ENCODE peak calls at places on chromosomes 3 and 15, in five cellular contexts. One of them, this sample, is unnamed.
A peak's percentile ranks its signal among the peaks of the same experiment; 100 is the strongest.

GRCh38 chr15:69064649-69065048 is 50.2 kb downstream of the NOX5 start:
- DNase-seq in HCT116: no peak
- DNase-seq in HepG2: no peak
- DNase-seq in K562: no peak
- DNase-seq in SK-N-SH: no peak
- DNase-seq in this sample: no peak

GRCh38 chr15:49589030-49589429 is 31.6 kb downstream of the FAM227B start:
- DNase-seq in HCT116: no peak
- DNase-seq in HepG2: no peak
- DNase-seq in K562: no peak
- DNase-seq in SK-N-SH: no peak
- DNase-seq in this sample: no peak

GRCh38 chr3:48407542-48408099 is 22.3 kb downstream of the PLXNB1 start:
- DNase-seq in K562: no peak
- DNase-seq in HCT116: no peak
- DNase-seq in HepG2: no peak
- DNase-seq in SK-N-SH: no peak
- DNase-seq in this sample: no peak

GRCh38 chr15:52255935-52256334 is 39.7 kb downstream of the MYO5C start:
- DNase-seq in HepG2: no peak
- DNase-seq in SK-N-SH: no peak
- DNase-seq in HCT116: no peak
- DNase-seq in K562: no peak
- DNase-seq in this sample: no peak

GRCh38 chr3:99250272-99250671 is 348.8 kb upstream of the DCBLD2 start:
- DNase-seq in HepG2: no peak
- DNase-seq in K562: no peak
- DNase-seq in SK-N-SH: no peak
- DNase-seq in HCT116: no peak
- DNase-seq in this sample: no peak

GRCh38 chr15:42549052-42549491 is 434 bp downstream of the HAUS2 start:
- DNase-seq in SK-N-SH: peak; percentile 73
- DNase-seq in K562: peak; percentile 57
- DNase-seq in HepG2: peak; percentile 12
- DNase-seq in HCT116: no peak
- DNase-seq in this sample: no peak

GRCh38 chr3:178393833-178394232 is 142.4 kb upstream of the KCNMB2 start:
- DNase-seq in SK-N-SH: no peak
- DNase-seq in HCT116: no peak
- DNase-seq in K562: no peak
- DNase-seq in HepG2: no peak
- DNase-seq in this sample: no peak

GRCh38 chr3:131806736-131807135 is 228.1 kb downstream of the CPNE4 start:
- DNase-seq in K562: no peak
- DNase-seq in HepG2: no peak
- DNase-seq in HCT116: no peak
- DNase-seq in SK-N-SH: no peak
- DNase-seq in this sample: no peak

GRCh38 chr15:66459818-66460615 is 37.5 kb downstream of the SNAPC5 start:
- DNase-seq in K562: no peak
- DNase-seq in HepG2: no peak
- DNase-seq in HCT116: no peak
- DNase-seq in SK-N-SH: no peak
- DNase-seq in this sample: no peak

GRCh38 chr3:194312743-194313281 is 38.3 kb downstream of the CPN2 start:
- DNase-seq in K562: peak; percentile 48
- DNase-seq in HCT116: no peak
- DNase-seq in SK-N-SH: no peak
- DNase-seq in HepG2: peak; percentile 33
- DNase-seq in this sample: no peak

GRCh38 chr3:34056951-34057390 is 258.5 kb downstream of the PDCD6IP start:
- DNase-seq in HepG2: no peak
- DNase-seq in HCT116: no peak
- DNase-seq in K562: peak; percentile 22
- DNase-seq in SK-N-SH: no peak
- DNase-seq in this sample: peak; percentile 89

GRCh38 chr15:40584191-40584590 is 9.9 kb upstream of the KNL1 start:
- DNase-seq in HepG2: no peak
- DNase-seq in HCT116: no peak
- DNase-seq in SK-N-SH: no peak
- DNase-seq in K562: no peak
- DNase-seq in this sample: no peak

GRCh38 chr15:62873203-62873602 is 169.3 kb upstream of the TPM1 start:
- DNase-seq in HCT116: no peak
- DNase-seq in SK-N-SH: no peak
- DNase-seq in K562: no peak
- DNase-seq in HepG2: no peak
- DNase-seq in this sample: no peak

GRCh38 chr15:92205255-92205739 is 188.4 kb upstream of the ST8SIA2 start:
- DNase-seq in K562: no peak
- DNase-seq in HCT116: no peak
- DNase-seq in SK-N-SH: no peak
- DNase-seq in HepG2: peak; percentile 3
- DNase-seq in this sample: no peak

GRCh38 chr3:118628704-118629341 is 405.8 kb downstream of the IGSF11 start:
- DNase-seq in SK-N-SH: peak; percentile 66
- DNase-seq in HCT116: peak; percentile 59
- DNase-seq in HepG2: peak; percentile 80
- DNase-seq in K562: peak; percentile 29
- DNase-seq in this sample: peak; percentile 43

GRCh38 chr3:149494759-149495580 is 20.5 kb downstream of the TM4SF4 start:
- DNase-seq in SK-N-SH: no peak
- DNase-seq in HepG2: no peak
- DNase-seq in K562: no peak
- DNase-seq in HCT116: no peak
- DNase-seq in this sample: no peak

GRCh38 chr3:125079675-125080045 is 23.9 kb upstream of the HEG1 start:
- DNase-seq in SK-N-SH: no peak
- DNase-seq in HepG2: peak; percentile 38
- DNase-seq in K562: no peak
- DNase-seq in HCT116: peak; percentile 27
- DNase-seq in this sample: no peak

GRCh38 chr15:72086010-72086697 is 31.8 kb downstream of the MYO9A start:
- DNase-seq in HepG2: no peak
- DNase-seq in K562: no peak
- DNase-seq in HCT116: no peak
- DNase-seq in SK-N-SH: no peak
- DNase-seq in this sample: no peak

GRCh38 chr3:134817297-134817696 is 22.2 kb downstream of the EPHB1 start:
- DNase-seq in HCT116: no peak
- DNase-seq in SK-N-SH: no peak
- DNase-seq in HepG2: no peak
- DNase-seq in K562: no peak
- DNase-seq in this sample: no peak

GRCh38 chr3:39592306-39592705 is 124.8 kb downstream of the MOBP start:
- DNase-seq in K562: no peak
- DNase-seq in HCT116: no peak
- DNase-seq in HepG2: no peak
- DNase-seq in SK-N-SH: no peak
- DNase-seq in this sample: no peak

GRCh38 chr15:76342382-76343201 is 6.0 kb downstream of the ISL2 start:
- DNase-seq in SK-N-SH: peak; percentile 23
- DNase-seq in K562: no peak
- DNase-seq in HepG2: no peak
- DNase-seq in HCT116: no peak
- DNase-seq in this sample: no peak

GRCh38 chr3:69364354-69364753 is 21.5 kb downstream of the FRMD4B start:
- DNase-seq in HepG2: no peak
- DNase-seq in SK-N-SH: peak; percentile 56
- DNase-seq in K562: no peak
- DNase-seq in HCT116: no peak
- DNase-seq in this sample: no peak

GRCh38 chr3:126070146-126070545 is 13.8 kb downstream of the SLC41A3 start:
- DNase-seq in K562: no peak
- DNase-seq in HCT116: no peak
- DNase-seq in HepG2: no peak
- DNase-seq in SK-N-SH: no peak
- DNase-seq in this sample: no peak

GRCh38 chr3:152260026-152260425 is 8.7 kb upstream of the MBNL1 start:
- DNase-seq in K562: no peak
- DNase-seq in HCT116: no peak
- DNase-seq in HepG2: peak; percentile 45
- DNase-seq in SK-N-SH: no peak
- DNase-seq in this sample: no peak

GRCh38 chr3:189236352-189236751 is 64.6 kb downstream of the TPRG1 start:
- DNase-seq in HepG2: no peak
- DNase-seq in K562: no peak
- DNase-seq in SK-N-SH: no peak
- DNase-seq in HCT116: no peak
- DNase-seq in this sample: no peak

GRCh38 chr3:74267583-74268184 is 346.8 kb downstream of the CNTN3 start:
- DNase-seq in K562: peak; percentile 13
- DNase-seq in SK-N-SH: peak; percentile 48
- DNase-seq in HepG2: peak; percentile 40
- DNase-seq in HCT116: no peak
- DNase-seq in this sample: no peak

GRCh38 chr3:23942546-23942945 is 2.5 kb upstream of the NR1D2 start:
- DNase-seq in HepG2: no peak
- DNase-seq in HCT116: no peak
- DNase-seq in SK-N-SH: no peak
- DNase-seq in K562: no peak
- DNase-seq in this sample: no peak

GRCh38 chr3:193593666-193594025 is 638 bp downstream of the OPA1 start:
- DNase-seq in HepG2: peak; percentile 7
- DNase-seq in K562: peak; percentile 34
- DNase-seq in HCT116: no peak
- DNase-seq in SK-N-SH: peak; percentile 40
- DNase-seq in this sample: no peak

GRCh38 chr15:82847703-82848102 is 38.3 kb downstream of the WHAMM start:
- DNase-seq in HCT116: no peak
- DNase-seq in K562: no peak
- DNase-seq in SK-N-SH: no peak
- DNase-seq in HepG2: no peak
- DNase-seq in this sample: no peak

GRCh38 chr3:115790759-115791158 is 167.4 kb downstream of the GAP43 start:
- DNase-seq in SK-N-SH: peak; percentile 42
- DNase-seq in HepG2: peak; percentile 84
- DNase-seq in K562: peak; percentile 52
- DNase-seq in HCT116: peak; percentile 94
- DNase-seq in this sample: no peak

GRCh38 chr3:6204891-6205290 is 656.0 kb upstream of the GRM7 start:
- DNase-seq in SK-N-SH: no peak
- DNase-seq in K562: no peak
- DNase-seq in HepG2: no peak
- DNase-seq in HCT116: no peak
- DNase-seq in this sample: no peak

GRCh38 chr3:12662593-12663310 is 1.2 kb downstream of the RAF1 start:
- DNase-seq in HCT116: no peak
- DNase-seq in HepG2: no peak
- DNase-seq in SK-N-SH: peak; percentile 43
- DNase-seq in K562: peak; percentile 38
- DNase-seq in this sample: no peak

GRCh38 chr3:79937567-79937966 is 169.8 kb upstream of the ROBO1 start:
- DNase-seq in K562: no peak
- DNase-seq in HepG2: no peak
- DNase-seq in SK-N-SH: no peak
- DNase-seq in HCT116: no peak
- DNase-seq in this sample: no peak

DNA sequence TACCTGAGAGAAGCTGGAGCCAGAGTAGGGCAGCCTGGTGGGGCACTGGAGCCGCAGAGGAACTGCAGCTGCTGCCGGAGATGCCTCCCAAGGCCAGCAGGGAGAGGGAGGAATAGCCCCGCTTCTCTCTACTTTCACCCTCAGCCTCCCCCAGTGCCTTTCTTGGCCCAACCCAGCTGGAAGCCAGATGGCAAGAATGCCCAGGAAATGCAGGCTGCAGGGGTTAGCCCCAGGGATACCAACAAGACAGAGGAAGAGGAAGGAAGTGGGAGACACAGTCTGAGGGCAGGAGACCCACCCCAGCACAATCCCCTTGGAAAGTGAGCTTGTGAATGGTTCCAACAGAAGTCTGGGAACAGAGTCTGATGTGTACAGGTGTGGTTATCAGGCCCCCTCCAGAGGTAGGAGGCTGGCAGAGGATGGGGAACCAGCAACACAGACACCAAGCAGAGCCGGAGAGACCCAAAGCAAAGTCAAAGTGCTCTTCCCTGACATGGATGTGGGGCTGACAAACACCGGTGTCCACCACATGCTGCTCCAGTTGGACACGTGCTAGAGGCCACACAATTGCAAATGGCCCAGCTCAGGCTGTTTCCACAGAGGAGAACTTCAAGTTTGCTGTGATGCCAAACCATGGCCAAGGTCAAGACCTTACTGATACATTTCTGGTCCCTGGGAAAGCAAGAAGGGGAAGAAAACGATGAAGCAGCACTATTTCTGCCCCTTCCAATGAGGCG is 418.8 kb upstream of the PROK2 start:
- DNase-seq in HepG2: no peak
- DNase-seq in K562: no peak
- DNase-seq in SK-N-SH: no peak
- DNase-seq in HCT116: no peak
- DNase-seq in this sample: no peak
- TF ChIP-seq ZBTB33 in HepG2: no peak
- TF ChIP-seq ZBTB33 in K562: no peak
- TF ChIP-seq ZBTB33 in SK-N-SH: no peak
- TF ChIP-seq ZBTB33 in HCT116: no peak
- TF ChIP-seq ZBTB33 in this sample: no peak

DNA sequence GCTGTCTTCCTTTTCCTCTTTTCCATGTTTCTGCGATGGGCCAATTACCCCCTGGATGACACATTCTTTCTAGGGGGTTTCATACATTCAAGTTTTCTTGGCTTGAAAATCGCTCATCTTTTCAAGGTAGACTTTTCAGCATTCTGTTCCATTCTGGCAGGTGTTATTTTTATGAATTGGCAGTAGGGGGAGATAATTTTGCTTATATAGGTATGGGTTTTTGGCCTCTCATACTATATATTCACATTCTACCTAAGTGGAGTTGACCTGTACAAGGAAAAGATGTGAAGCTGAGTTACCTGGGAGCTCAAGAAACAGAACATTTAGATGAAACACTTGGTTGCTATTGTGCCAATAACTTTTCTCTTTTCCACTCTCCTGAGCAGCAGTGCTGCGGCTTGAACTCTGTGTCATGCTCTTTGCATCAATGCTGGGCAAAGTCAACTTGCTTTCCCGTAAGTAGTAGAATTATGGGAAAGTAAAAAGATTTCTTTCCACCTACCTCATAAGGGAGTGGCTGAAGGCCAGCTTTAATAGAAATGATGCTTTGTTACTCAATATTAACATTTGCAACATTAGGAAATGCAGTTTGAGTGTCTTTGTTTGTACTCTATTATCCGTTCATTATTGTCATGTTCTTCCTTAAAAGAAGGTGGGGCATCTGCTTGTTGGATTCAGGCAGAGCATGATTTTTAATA is 27.9 kb upstream of the MFSD1 start:
- DNase-seq in HepG2: no peak
- DNase-seq in SK-N-SH: no peak
- DNase-seq in HCT116: no peak
- DNase-seq in K562: no peak
- DNase-seq in this sample: no peak
- TF ChIP-seq ZBTB33 in HepG2: no peak
- TF ChIP-seq ZBTB33 in SK-N-SH: no peak
- TF ChIP-seq ZBTB33 in HCT116: no peak
- TF ChIP-seq ZBTB33 in K562: no peak
- TF ChIP-seq ZBTB33 in this sample: no peak

GRCh38 chr3:67291287-67292252 is 293.5 kb downstream of the KBTBD8 start:
- DNase-seq in HCT116: no peak
- DNase-seq in SK-N-SH: no peak
- DNase-seq in K562: no peak
- DNase-seq in HepG2: peak; percentile 59
- DNase-seq in this sample: no peak
- TF ChIP-seq ZBTB33 in HCT116: no peak
- TF ChIP-seq ZBTB33 in SK-N-SH: no peak
- TF ChIP-seq ZBTB33 in K562: no peak
- TF ChIP-seq ZBTB33 in HepG2: no peak
- TF ChIP-seq ZBTB33 in this sample: no peak

GRCh38 chr3:136093771-136094170 is 102.4 kb downstream of the MSL2 start:
- DNase-seq in HepG2: no peak
- DNase-seq in K562: no peak
- DNase-seq in SK-N-SH: no peak
- DNase-seq in HCT116: no peak
- DNase-seq in this sample: no peak
- TF ChIP-seq ZBTB33 in HepG2: no peak
- TF ChIP-seq ZBTB33 in K562: no peak
- TF ChIP-seq ZBTB33 in SK-N-SH: no peak
- TF ChIP-seq ZBTB33 in HCT116: no peak
- TF ChIP-seq ZBTB33 in this sample: no peak